ENCODE peak calls at places on chromosome 9, in four cellular contexts. One of them, this sample, is unnamed.

GRCh38 chr9:126442636-126443035 is 116.0 kb downstream of the MVB12B start:
- DNase-seq in AG04450: no peak
- DNase-seq in bronchial epithelial cell: no peak
- DNase-seq in adrenal gland: no peak
- DNase-seq in this sample: no peak

GRCh38 chr9:129697111-129697955 is 31.9 kb downstream of the PRRX2 start:
- DNase-seq in AG04450: peak
- DNase-seq in bronchial epithelial cell: no peak
- DNase-seq in adrenal gland: peak
- DNase-seq in this sample: no peak

GRCh38 chr9:112175796-112176315 is 759 bp upstream of the SUSD1 start:
- DNase-seq in AG04450: no peak
- DNase-seq in bronchial epithelial cell: no peak
- DNase-seq in adrenal gland: no peak
- DNase-seq in this sample: no peak

GRCh38 chr9:89387970-89388867 is 69.9 kb downstream of the SECISBP2 start:
- DNase-seq in AG04450: peak
- DNase-seq in bronchial epithelial cell: peak
- DNase-seq in adrenal gland: peak
- DNase-seq in this sample: peak

GRCh38 chr9:33867747-33868429 is 50.9 kb downstream of the UBE2R2 start:
- DNase-seq in AG04450: no peak
- DNase-seq in bronchial epithelial cell: no peak
- DNase-seq in adrenal gland: peak
- DNase-seq in this sample: no peak

GRCh38 chr9:110192531-110193326 is 15.2 kb downstream of the C9orf152 start:
- DNase-seq in AG04450: peak
- DNase-seq in bronchial epithelial cell: no peak
- DNase-seq in adrenal gland: no peak
- DNase-seq in this sample: no peak

GRCh38 chr9:72326643-72327042 is 38.4 kb downstream of the ZFAND5 start:
- DNase-seq in AG04450: no peak
- DNase-seq in bronchial epithelial cell: no peak
- DNase-seq in adrenal gland: no peak
- DNase-seq in this sample: no peak

GRCh38 chr9:34157308-34157707 is 21.5 kb upstream of the UBAP1 start:
- DNase-seq in AG04450: no peak
- DNase-seq in bronchial epithelial cell: no peak
- DNase-seq in adrenal gland: no peak
- DNase-seq in this sample: no peak

GRCh38 chr9:114410910-114411309 is 23.1 kb upstream of the AKNA start:
- DNase-seq in AG04450: no peak
- DNase-seq in bronchial epithelial cell: peak
- DNase-seq in adrenal gland: no peak
- DNase-seq in this sample: peak

GRCh38 chr9:134365791-134366222 is 39.6 kb downstream of the RXRA start:
- DNase-seq in AG04450: no peak
- DNase-seq in bronchial epithelial cell: peak
- DNase-seq in adrenal gland: no peak
- DNase-seq in this sample: no peak

GRCh38 chr9:34576943-34577634 is 12.4 kb downstream of the CNTFR start:
- DNase-seq in AG04450: no peak
- DNase-seq in bronchial epithelial cell: no peak
- DNase-seq in adrenal gland: no peak
- DNase-seq in this sample: no peak

GRCh38 chr9:113953541-113953940 is 77.4 kb downstream of the ZNF618 start:
- DNase-seq in AG04450: no peak
- DNase-seq in bronchial epithelial cell: peak
- DNase-seq in adrenal gland: no peak
- DNase-seq in this sample: no peak

DNA sequence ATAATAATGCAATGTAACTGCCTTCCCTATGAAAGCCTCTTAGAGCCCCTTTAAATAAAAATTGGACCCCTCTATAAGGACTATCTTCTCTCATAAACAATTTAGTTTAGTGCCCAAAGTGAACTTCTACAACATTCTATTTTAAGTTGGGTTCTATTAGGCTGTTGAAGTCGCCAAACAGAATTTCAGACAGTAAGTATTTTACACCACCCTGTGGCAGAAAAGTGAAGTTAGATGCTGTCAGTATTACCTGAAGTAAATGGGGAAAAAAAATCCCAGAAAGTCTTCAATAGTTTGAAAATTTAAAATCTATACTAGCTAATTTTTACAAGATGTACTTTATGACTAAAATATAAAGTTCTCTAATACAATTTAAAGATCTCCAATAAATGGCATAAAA is 29.5 kb downstream of the CAAP1 start:
- DNase-seq in AG04450: no peak
- DNase-seq in bronchial epithelial cell: no peak
- DNase-seq in adrenal gland: no peak
- DNase-seq in this sample: no peak
- TF ChIP-seq CTCF in AG04450: peak
- TF ChIP-seq CTCF in bronchial epithelial cell: peak
- TF ChIP-seq CTCF in adrenal gland: peak
- TF ChIP-seq CTCF in this sample: peak

GRCh38 chr9:109098221-109098959 is 21.4 kb downstream of the TMEM245 start:
- DNase-seq in AG04450: no peak
- DNase-seq in bronchial epithelial cell: peak
- DNase-seq in adrenal gland: no peak
- DNase-seq in this sample: no peak
- TF ChIP-seq CTCF in AG04450: peak
- TF ChIP-seq CTCF in bronchial epithelial cell: no peak
- TF ChIP-seq CTCF in adrenal gland: peak
- TF ChIP-seq CTCF in this sample: peak

GRCh38 chr9:98611986-98612505 is 96.7 kb downstream of the GABBR2 start:
- DNase-seq in AG04450: no peak
- DNase-seq in bronchial epithelial cell: no peak
- DNase-seq in adrenal gland: no peak
- DNase-seq in this sample: no peak
- TF ChIP-seq CTCF in AG04450: no peak
- TF ChIP-seq CTCF in bronchial epithelial cell: no peak
- TF ChIP-seq CTCF in adrenal gland: no peak
- TF ChIP-seq CTCF in this sample: no peak

DNA sequence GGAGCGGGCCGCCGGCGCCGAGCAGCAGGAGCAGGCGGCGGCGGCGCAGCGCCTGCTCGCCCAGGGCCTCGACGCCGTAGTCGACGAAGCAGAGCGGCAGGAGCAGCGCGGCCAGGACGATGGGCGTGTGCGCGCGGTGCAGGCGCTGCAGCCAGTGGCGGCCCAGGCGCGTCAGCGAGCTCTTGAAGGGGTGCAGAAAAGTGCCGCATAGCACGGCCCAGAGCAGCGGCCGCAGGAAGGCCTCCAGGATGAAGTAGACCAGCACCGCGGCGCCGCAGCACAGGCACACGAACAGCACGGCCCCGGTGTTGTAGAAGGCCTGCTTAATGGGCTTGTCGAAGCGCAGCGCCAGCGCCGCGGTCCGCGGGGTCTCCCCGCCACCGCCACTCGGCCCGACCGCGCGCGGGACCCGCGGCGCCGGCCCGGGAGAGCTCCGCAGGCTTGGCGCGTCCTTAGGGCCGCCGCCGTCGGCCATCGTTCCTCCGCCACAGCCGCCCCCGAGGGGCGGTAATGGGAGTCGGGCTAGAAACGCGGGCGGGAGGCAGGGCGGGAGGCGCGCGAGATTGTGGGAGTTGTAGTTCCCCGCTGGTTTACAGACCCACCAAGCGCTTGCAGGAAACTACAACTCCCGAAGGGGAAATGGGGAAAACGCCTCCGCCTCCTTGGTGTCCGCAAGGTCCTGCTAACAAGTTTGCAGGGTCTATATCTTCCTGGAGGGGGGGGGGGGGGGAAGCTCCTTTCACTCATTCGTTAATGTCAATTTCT is at the start of gene TMEM245:
- DNase-seq in AG04450: peak
- DNase-seq in bronchial epithelial cell: peak
- DNase-seq in adrenal gland: peak
- DNase-seq in this sample: peak
- TF ChIP-seq CTCF in AG04450: no peak
- TF ChIP-seq CTCF in bronchial epithelial cell: no peak
- TF ChIP-seq CTCF in adrenal gland: no peak
- TF ChIP-seq CTCF in this sample: no peak

GRCh38 chr9:85162822-85163221 is 493.3 kb downstream of the NTRK2 start:
- DNase-seq in AG04450: no peak
- DNase-seq in bronchial epithelial cell: no peak
- DNase-seq in adrenal gland: no peak
- DNase-seq in this sample: no peak
- TF ChIP-seq CTCF in AG04450: no peak
- TF ChIP-seq CTCF in bronchial epithelial cell: no peak
- TF ChIP-seq CTCF in adrenal gland: no peak
- TF ChIP-seq CTCF in this sample: no peak

GRCh38 chr9:128636024-128636390 is 20.6 kb downstream of the DYNC2I2 start:
- DNase-seq in AG04450: no peak
- DNase-seq in bronchial epithelial cell: no peak
- DNase-seq in adrenal gland: peak
- DNase-seq in this sample: no peak
- TF ChIP-seq CTCF in AG04450: peak
- TF ChIP-seq CTCF in bronchial epithelial cell: peak
- TF ChIP-seq CTCF in adrenal gland: peak
- TF ChIP-seq CTCF in this sample: peak

DNA sequence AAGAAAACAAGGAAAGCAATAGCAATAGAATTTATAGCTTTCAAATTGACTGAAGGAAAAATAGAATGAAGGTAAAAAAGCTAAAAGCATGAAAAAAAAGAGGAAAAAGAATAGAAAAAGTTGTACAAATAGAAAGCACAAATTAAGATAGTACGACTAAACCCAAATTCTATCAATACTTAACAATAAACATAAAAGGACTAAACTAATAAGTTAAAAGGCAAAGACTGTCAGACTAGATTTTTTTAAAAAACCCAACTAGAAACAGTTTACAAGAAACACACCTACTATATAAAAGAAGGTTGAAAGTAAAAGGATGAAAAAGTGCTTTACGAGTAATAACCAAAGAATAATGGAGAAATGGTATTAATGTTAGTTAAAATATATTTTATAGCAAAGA is 34.7 kb upstream of the NRARP start:
- DNase-seq in AG04450: no peak
- DNase-seq in bronchial epithelial cell: no peak
- DNase-seq in adrenal gland: no peak
- DNase-seq in this sample: no peak
- TF ChIP-seq CTCF in AG04450: no peak
- TF ChIP-seq CTCF in bronchial epithelial cell: no peak
- TF ChIP-seq CTCF in adrenal gland: no peak
- TF ChIP-seq CTCF in this sample: no peak

This sample was measured in foreskin keratinocyte.